ENCODE peak calls at places on chromosomes 6 and 20, in six cellular contexts. Y is AG10803, S is endodermal cell, J is keratinocyte, O is uterus, M is adrenal gland. D is an unnamed sample.

GRCh38 chr6:63844287-63844686 is 208.7 kb downstream of the PHF3 start:
- DNase-seq in M (no peak), S (no peak), O (no peak), J (no peak), Y (peak; percentile 70), D (no peak)

GRCh38 chr6:124670801-124671200 is 291.4 kb upstream of the RNF217 start:
- DNase-seq in Y (no peak), O (no peak), S (no peak), M (no peak), J (no peak), D (no peak)

GRCh38 chr20:52056203-52057062 is 135.1 kb downstream of the ZFP64 start:
- DNase-seq in O (no peak), J (peak; percentile 53), S (no peak), M (peak; percentile 38), Y (peak; percentile 91), D (no peak)

GRCh38 chr20:44632103-44632752 is 19.3 kb downstream of the ADA start:
- DNase-seq in O (no peak), S (no peak), Y (no peak), J (no peak), M (no peak), D (no peak)

GRCh38 chr20:38970302-38970701 is 8.2 kb downstream of the DHX35 start:
- DNase-seq in M (no peak), Y (peak; percentile 81), O (no peak), S (no peak), J (no peak), D (no peak)

GRCh38 chr20:6053776-6054688 is at the start of gene LRRN4:
- DNase-seq in M (peak; percentile 1), Y (peak; percentile 27), J (peak; percentile 56), S (peak; percentile 88), O (no peak), D (no peak)

GRCh38 chr20:62550087-62550565 is 74.3 kb upstream of the GATA5 start:
- DNase-seq in Y (no peak), O (peak; percentile 48), S (peak; percentile 55), J (no peak), M (no peak), D (no peak)

GRCh38 chr6:123771126-123771525 is 32.5 kb upstream of the NKAIN2 start:
- DNase-seq in S (no peak), M (no peak), J (no peak), Y (no peak), O (no peak), D (no peak)

GRCh38 chr6:71406871-71407860 is 118.6 kb downstream of the OGFRL1 start:
- DNase-seq in Y (no peak), M (no peak), O (no peak), S (peak; percentile 95), J (no peak), D (no peak)

GRCh38 chr6:118650500-118651281 is 700 bp downstream of the CEP85L start:
- DNase-seq in M (peak; percentile 54), S (peak; percentile 82), Y (peak; percentile 46), O (peak; percentile 48), J (no peak), D (peak; percentile 73)

GRCh38 chr6:153856929-153857376 is 182.1 kb upstream of the OPRM1 start:
- DNase-seq in S (no peak), Y (no peak), O (no peak), M (no peak), J (no peak), D (no peak)

GRCh38 chr6:153849072-153849759 is 189.8 kb upstream of the OPRM1 start:
- DNase-seq in J (no peak), M (no peak), S (no peak), O (no peak), Y (no peak), D (no peak)

GRCh38 chr6:153852034-153852433 is 187.0 kb upstream of the OPRM1 start:
- DNase-seq in M (no peak), J (no peak), Y (no peak), O (no peak), S (no peak), D (no peak)

GRCh38 chr6:153852481-153852880 is 186.6 kb upstream of the OPRM1 start:
- DNase-seq in O (no peak), M (no peak), Y (no peak), S (no peak), J (no peak), D (no peak)
- TF ChIP-seq CTCF in O (no peak), M (no peak), Y (no peak), S (no peak), J (no peak), D (no peak)

DNA sequence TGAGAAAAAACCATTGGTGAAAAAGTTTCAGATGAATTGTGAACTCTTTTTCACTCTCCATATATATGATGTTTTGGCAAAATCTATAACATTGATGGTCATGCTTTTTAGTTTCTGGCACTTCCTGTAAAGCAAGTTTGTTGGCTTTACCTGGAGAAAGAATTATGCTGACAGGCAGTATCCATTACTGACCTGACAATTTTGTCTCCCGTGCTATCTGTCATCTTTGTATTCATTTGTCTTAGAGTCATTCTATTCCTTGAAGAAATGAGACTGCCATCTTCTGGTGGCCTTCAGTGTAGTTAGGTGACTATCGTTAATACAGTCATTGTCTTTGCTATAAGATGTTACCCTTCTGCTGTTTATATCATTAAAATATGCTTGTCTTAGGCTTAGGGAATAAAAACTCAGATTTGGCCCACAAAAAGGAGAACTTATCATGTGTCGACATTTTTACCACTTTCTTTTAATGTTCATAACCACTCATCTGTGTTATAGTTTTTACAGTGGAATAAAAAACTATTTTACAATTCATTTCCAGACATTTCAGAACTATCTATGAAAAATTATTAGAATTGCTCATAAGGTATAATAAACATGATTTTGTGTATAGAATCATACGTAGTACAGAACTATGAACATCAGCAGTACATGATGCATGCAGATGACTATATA is 707.0 kb downstream of the EPM2A start:
- DNase-seq in O (no peak), S (no peak), M (no peak), J (peak; percentile 2), Y (peak; percentile 49), D (no peak)
- TF ChIP-seq CTCF in O (peak; percentile 28), S (peak; percentile 83), M (peak; percentile 30), J (peak; percentile 32), Y (peak; percentile 69), D (peak; percentile 70)

GRCh38 chr6:106084973-106085686 is 1.0 kb upstream of the PRDM1 start:
- DNase-seq in O (no peak), S (no peak), Y (peak; percentile 74), M (no peak), J (no peak), D (no peak)

GRCh38 chr6:106084106-106084963 is 1.8 kb upstream of the PRDM1 start:
- DNase-seq in M (peak; percentile 30), J (no peak), S (peak; percentile 89), O (peak; percentile 67), Y (peak; percentile 94), D (no peak)

GRCh38 chr6:106085687-106085983 is 501 bp upstream of the PRDM1 start:
- DNase-seq in Y (no peak), O (no peak), S (no peak), M (no peak), J (no peak), D (no peak)

GRCh38 chr6:106087548-106088325 is 1.6 kb downstream of the PRDM1 start:
- DNase-seq in J (no peak), S (peak; percentile 63), M (peak; percentile 30), O (peak; percentile 55), Y (peak; percentile 79), D (no peak)

GRCh38 chr6:106085984-106086832 is at the start of gene PRDM1:
- DNase-seq in S (peak; percentile 94), J (no peak), O (peak; percentile 82), M (peak; percentile 67), Y (peak; percentile 73), D (peak; percentile 79)
- TF ChIP-seq CTCF in S (peak; percentile 69), J (peak; percentile 30), O (peak; percentile 39), M (no peak), Y (peak; percentile 11), D (peak; percentile 60)

GRCh38 chr20:63877755-63878470 is 12.8 kb downstream of the TPD52L2 start:
- DNase-seq in J (no peak), O (no peak), Y (no peak), M (no peak), S (no peak), D (no peak)
- TF ChIP-seq CTCF in J (no peak), O (no peak), Y (no peak), M (no peak), S (no peak), D (no peak)